ENCODE peak calls at places on chromosomes 13 and 19, in eight cellular contexts. C, U, S, E, N, P, R and W are unnamed samples.
A peak's percentile ranks its signal among the peaks of the same experiment; 100 is the strongest.

GRCh38 chr19:47512183-47512947 is 2.5 kb downstream of the NAPA start:
- DNase-seq in C (no peak), U (no peak), S (no peak), E (peak; percentile 33), N (no peak), P (no peak), R (no peak), W (peak; percentile 66)

GRCh38 chr13:103615778-103616177 is 549.6 kb upstream of the SLC10A2 start:
- DNase-seq in C (no peak), U (no peak), S (no peak), E (no peak), N (no peak), P (no peak), R (no peak), W (no peak)

GRCh38 chr13:75550159-75550567 is 572 bp downstream of the UCHL3 start:
- DNase-seq in C (no peak), U (peak; percentile 83), S (peak; percentile 10), E (peak; percentile 76), N (no peak), P (peak; percentile 43), R (no peak), W (peak; percentile 83)

GRCh38 chr19:5144545-5145179 is 175.7 kb downstream of the KDM4B start:
- DNase-seq in C (no peak), U (no peak), S (no peak), E (no peak), N (no peak), P (no peak), R (peak; percentile 35), W (no peak)

GRCh38 chr19:3409346-3410064 is 43.1 kb downstream of the NFIC start:
- DNase-seq in C (no peak), U (no peak), S (no peak), E (no peak), N (peak; percentile 96), P (peak; percentile 80), R (peak; percentile 80), W (no peak)

GRCh38 chr13:113972451-113973217 is 1.2 kb downstream of the C13orf46 start:
- DNase-seq in C (no peak), U (no peak), S (no peak), E (no peak), N (no peak), P (no peak), R (peak; percentile 40), W (no peak)

GRCh38 chr19:38949580-38950367 is 19.0 kb downstream of the MRPS12 start:
- DNase-seq in C (peak; percentile 42), U (peak; percentile 92), S (peak; percentile 99), E (peak; percentile 77), N (peak; percentile 95), P (peak; percentile 89), R (peak; percentile 93), W (peak; percentile 86)

GRCh38 chr13:99228737-99229691 is 28.4 kb downstream of the UBAC2 start:
- DNase-seq in C (no peak), U (peak; percentile 46), S (no peak), E (peak; percentile 87), N (no peak), P (no peak), R (no peak), W (peak; percentile 54)

GRCh38 chr19:2136796-2137195 is 14.6 kb downstream of the AP3D1 start:
- DNase-seq in C (no peak), U (no peak), S (no peak), E (no peak), N (no peak), P (no peak), R (no peak), W (no peak)

GRCh38 chr13:96998071-96998470 is 3.8 kb upstream of the OXGR1 start:
- DNase-seq in C (no peak), U (no peak), S (no peak), E (no peak), N (no peak), P (no peak), R (no peak), W (no peak)

GRCh38 chr19:4357921-4358326 is 14.6 kb downstream of the MPND start:
- DNase-seq in C (no peak), U (no peak), S (no peak), E (no peak), N (no peak), P (no peak), R (no peak), W (no peak)

GRCh38 chr13:36261976-36262375 is 35.6 kb downstream of the CCDC169 start:
- DNase-seq in C (no peak), U (no peak), S (no peak), E (no peak), N (no peak), P (no peak), R (no peak), W (peak; percentile 74)

GRCh38 chr13:111467111-111467890 is 146.9 kb downstream of the TEX29 start:
- DNase-seq in C (no peak), U (no peak), S (no peak), E (no peak), N (no peak), P (no peak), R (no peak), W (no peak)

GRCh38 chr13:110942248-110942981 is 27.5 kb upstream of the ANKRD10 start:
- DNase-seq in C (no peak), U (no peak), S (no peak), E (peak; percentile 14), N (no peak), P (no peak), R (no peak), W (no peak)

GRCh38 chr13:65868106-65868505 is 1362.0 kb downstream of the PCDH9 start:
- DNase-seq in C (no peak), U (no peak), S (no peak), E (no peak), N (no peak), P (no peak), R (no peak), W (no peak)
- H3K4me3 ChIP-seq in C (no peak overlapping the region), U (no peak overlapping the region), S (no peak overlapping the region), E (no peak overlapping the region), N (no peak overlapping the region), P (no peak overlapping the region), R (no peak overlapping the region), W (no peak overlapping the region)

GRCh38 chr19:36246006-36246391 is 31.1 kb downstream of the ZNF146 start:
- DNase-seq in C (no peak), U (no peak), S (no peak), E (no peak), N (no peak), P (no peak), R (no peak), W (peak; percentile 36)
- H3K4me3 ChIP-seq in C (no peak overlapping the region), U (peak overlapping the region; percentile 36), S (peak overlapping the region; percentile 62), E (peak overlapping the region; percentile 76), N (peak overlapping the region; percentile 41), P (no peak overlapping the region), R (peak overlapping the region; percentile 50), W (no peak overlapping the region)

GRCh38 chr13:112887557-112887991 is 81.4 kb upstream of the MCF2L start:
- DNase-seq in C (no peak), U (no peak), S (no peak), E (no peak), N (no peak), P (no peak), R (peak; percentile 54), W (no peak)

GRCh38 chr13:112883241-112883945 is 85.6 kb upstream of the MCF2L start:
- DNase-seq in C (no peak), U (no peak), S (no peak), E (no peak), N (no peak), P (no peak), R (no peak), W (no peak)

GRCh38 chr13:112885242-112885781 is 83.7 kb upstream of the MCF2L start:
- DNase-seq in C (no peak), U (no peak), S (no peak), E (no peak), N (no peak), P (no peak), R (no peak), W (no peak)

GRCh38 chr13:112887151-112887550 is 81.9 kb upstream of the MCF2L start:
- DNase-seq in C (no peak), U (no peak), S (no peak), E (no peak), N (no peak), P (no peak), R (peak; percentile 24), W (no peak)

DNA sequence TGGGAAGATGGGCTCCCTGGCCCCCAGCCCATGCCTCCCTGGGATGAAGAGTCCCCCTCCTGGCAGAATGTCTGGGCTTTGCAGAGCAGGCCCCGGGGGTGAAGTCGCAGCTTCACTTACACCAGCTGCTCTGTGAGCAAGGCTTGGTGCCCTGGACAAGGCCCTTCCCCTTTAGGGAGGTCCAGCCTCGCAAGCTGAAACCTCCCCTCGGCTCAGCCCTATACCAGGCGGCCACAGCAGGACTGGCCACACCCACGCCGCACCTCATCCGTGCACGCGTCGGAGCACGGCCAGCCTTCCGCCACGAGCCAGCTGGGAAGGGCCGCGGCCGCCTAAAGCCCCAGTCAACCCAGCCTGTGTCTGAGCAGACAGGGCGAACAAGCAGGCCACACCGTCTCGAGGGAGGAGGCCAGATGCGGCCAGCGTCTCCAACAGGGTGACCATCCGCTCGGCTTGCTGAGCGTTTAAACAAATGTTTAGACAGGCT is 83.2 kb upstream of the MCF2L start:
- DNase-seq in C (no peak), U (peak; percentile 76), S (peak; percentile 95), E (peak; percentile 88), N (peak; percentile 94), P (peak; percentile 95), R (peak; percentile 89), W (peak; percentile 95)
- H3K4me3 ChIP-seq in C (no peak overlapping the region), U (peak overlapping the region; percentile 41), S (peak overlapping the region; percentile 4), E (peak overlapping the region; percentile 71), N (no peak overlapping the region), P (peak overlapping the region; percentile 6), R (no peak overlapping the region), W (peak overlapping the region; percentile 41)

GRCh38 chr13:60334310-60334709 is 62.7 kb upstream of the TDRD3 start:
- DNase-seq in C (no peak), U (no peak), S (no peak), E (no peak), N (no peak), P (no peak), R (no peak), W (no peak)
- H3K4me3 ChIP-seq in C (no peak overlapping the region), U (no peak overlapping the region), S (no peak overlapping the region), E (no peak overlapping the region), N (no peak overlapping the region), P (no peak overlapping the region), R (no peak overlapping the region), W (no peak overlapping the region)

DNA sequence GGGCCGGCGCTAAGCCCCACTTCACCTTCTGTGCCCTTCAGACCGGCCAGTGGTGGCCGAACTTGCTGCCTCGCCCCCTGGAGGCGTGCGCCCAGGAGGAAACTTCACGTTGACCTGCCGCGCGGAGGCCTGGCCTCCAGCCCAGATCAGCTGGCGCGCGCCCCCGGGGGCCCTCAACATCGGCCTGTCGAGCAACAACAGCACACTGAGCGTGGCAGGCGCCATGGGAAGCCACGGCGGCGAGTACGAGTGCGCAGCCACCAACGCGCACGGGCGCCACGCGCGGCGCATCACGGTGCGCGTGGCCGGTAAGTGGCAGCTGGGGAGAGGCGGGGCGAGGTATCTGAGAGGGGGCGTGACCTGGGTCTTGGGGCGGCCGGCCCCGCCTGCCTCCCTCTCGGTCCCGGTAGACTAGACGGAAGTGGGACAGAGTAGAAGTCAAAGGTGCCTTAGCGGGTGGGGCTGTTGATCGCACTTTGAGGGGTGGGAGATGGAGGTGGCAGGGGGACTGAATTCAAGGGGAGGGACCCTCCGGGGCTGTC is 5.6 kb downstream of the ICAM5 start:
- DNase-seq in C (peak; percentile 46), U (no peak), S (peak; percentile 46), E (no peak), N (no peak), P (peak; percentile 47), R (peak; percentile 68), W (peak; percentile 37)
- H3K4me3 ChIP-seq in C (peak overlapping the region; percentile 58), U (peak overlapping the region; percentile 1), S (no peak overlapping the region), E (no peak overlapping the region), N (peak overlapping the region; percentile 25), P (no peak overlapping the region), R (peak overlapping the region; percentile 51), W (no peak overlapping the region)